ENCODE peak calls at places on chromosome 14, in seven cellular contexts. X is mesendoderm; I is left ventricle myocardium inferior; D is breast epithelium; O is brain microvascular endothelial cell; C is CD8-positive, alpha-beta memory T cell; P is ovary. T is an unnamed sample.

GRCh38 chr14:56953884-56954283 is 143.6 kb upstream of the OTX2 start:
- DNase-seq in X (peak; percentile 48), C (no peak), O (no peak), P (no peak), D (no peak), I (no peak), T (no peak)

GRCh38 chr14:61438036-61438435 is 116.7 kb downstream of the PRKCH start:
- DNase-seq in I (no peak), C (no peak), X (peak; percentile 25), P (no peak), O (no peak), D (no peak), T (no peak)

GRCh38 chr14:32611752-32612151 is 282.7 kb downstream of the AKAP6 start:
- DNase-seq in D (no peak), X (no peak), C (no peak), I (no peak), P (no peak), O (no peak), T (no peak)

GRCh38 chr14:20427231-20428009 is 8.5 kb downstream of the KLHL33 start:
- DNase-seq in I (no peak), O (peak; percentile 40), C (no peak), X (peak; percentile 69), D (no peak), P (no peak), T (no peak)

GRCh38 chr14:95518045-95518751 is 1.7 kb upstream of the SYNE3 start:
- DNase-seq in C (no peak), I (no peak), X (no peak), D (no peak), O (peak; percentile 68), P (no peak), T (no peak)

GRCh38 chr14:53278602-53279506 is 125.7 kb upstream of the DDHD1 start:
- DNase-seq in C (no peak), D (no peak), O (peak; percentile 65), I (no peak), X (peak; percentile 62), P (no peak), T (no peak)

GRCh38 chr14:65940056-65940735 is 527.7 kb downstream of the FUT8 start:
- DNase-seq in C (no peak), X (peak; percentile 55), D (no peak), I (no peak), P (no peak), O (no peak), T (no peak)

GRCh38 chr14:71193663-71194062 is 286.4 kb downstream of the PCNX1 start:
- DNase-seq in D (no peak), C (no peak), X (peak; percentile 60), P (no peak), O (no peak), I (no peak), T (no peak)

GRCh38 chr14:91214306-91214705 is 30.2 kb downstream of the GPR68 start:
- DNase-seq in O (no peak), D (no peak), P (no peak), X (no peak), I (no peak), C (no peak), T (no peak)

GRCh38 chr14:68444449-68445168 is 348.3 kb downstream of the ZFP36L1 start:
- DNase-seq in C (no peak), X (no peak), I (peak; percentile 45), D (peak; percentile 57), O (no peak), P (peak; percentile 51), T (no peak)

GRCh38 chr14:33967138-33967537 is 16.3 kb upstream of the EGLN3 start:
- DNase-seq in O (peak; percentile 9), I (no peak), D (no peak), C (no peak), P (no peak), X (peak; percentile 81), T (no peak)

GRCh38 chr14:99637624-99638023 is 7.3 kb upstream of the HHIPL1 start:
- DNase-seq in C (no peak), I (no peak), D (no peak), O (no peak), X (no peak), P (no peak), T (no peak)

DNA sequence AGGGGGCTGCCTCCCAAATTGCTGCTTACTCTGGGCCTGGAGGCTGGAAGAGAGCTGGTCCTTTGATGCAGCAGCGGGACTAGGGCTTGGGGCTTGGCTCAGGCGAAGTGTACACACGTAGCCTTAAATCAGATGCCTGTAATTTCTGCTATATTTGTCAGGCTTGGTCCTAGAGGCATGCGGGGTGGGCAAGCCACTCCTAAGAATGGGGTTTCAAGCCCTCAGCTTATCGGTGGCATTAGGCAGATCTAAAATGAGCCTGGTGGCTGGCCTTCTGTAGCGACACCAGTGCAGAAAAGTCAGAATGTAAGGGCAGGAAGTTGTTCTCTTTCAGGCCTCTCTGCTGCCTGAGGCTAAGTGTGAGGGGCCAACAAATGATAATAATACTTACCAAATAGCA is 927 bp upstream of the SLC8A3 start:
- DNase-seq in D (no peak), O (no peak), I (no peak), C (no peak), X (no peak), P (no peak), T (no peak)
- H3K27me3 ChIP-seq in D (peaks cover 5% of the 10 kb centered on the region), O (peaks cover 5% of the 10 kb centered on the region), I (peaks cover 96% of the 10 kb centered on the region), C (peaks cover 12% of the 10 kb centered on the region), X (peaks cover 2% of the 10 kb centered on the region), P (no peaks in the 10 kb centered on the region), T (no peaks in the 10 kb centered on the region)

DNA sequence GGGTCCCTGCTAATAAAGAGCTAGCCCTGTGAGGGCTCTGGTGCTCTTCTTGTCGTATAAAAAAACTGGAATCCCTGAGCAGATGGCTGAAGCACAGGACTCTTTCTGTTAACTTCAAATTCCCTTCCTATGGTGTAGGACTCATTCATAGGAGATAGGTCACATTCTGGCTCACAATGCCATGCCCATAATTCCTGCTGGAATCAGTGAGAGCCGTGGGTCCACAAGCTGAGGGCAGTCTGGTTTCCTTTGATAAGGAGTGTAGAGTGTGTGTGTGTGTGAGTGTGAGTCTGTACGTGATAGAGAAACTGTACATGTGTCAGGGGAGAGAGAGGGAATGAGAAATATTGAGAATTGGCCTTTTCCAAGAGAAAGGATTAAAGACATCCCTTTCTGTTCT is 78.7 kb downstream of the TMX1 start:
- DNase-seq in D (no peak), O (no peak), C (no peak), P (no peak), I (no peak), X (no peak), T (no peak)
- H3K27ac ChIP-seq in D (peak overlapping the region; percentile 71), O (no peak overlapping the region), C (no peak overlapping the region), P (no peak overlapping the region), I (peak overlapping the region; percentile 68), X (no peak overlapping the region), T (peak overlapping the region; percentile 63)

GRCh38 chr14:105480807-105481801 is 5.6 kb upstream of the CRIP1 start:
- DNase-seq in C (peak; percentile 83), I (peak; percentile 90), X (peak; percentile 95), D (peak; percentile 93), O (peak; percentile 86), P (peak; percentile 92), T (peak; percentile 97)
- H3K4me3 ChIP-seq in C (peak overlapping the region; percentile 80), I (peak overlapping the region; percentile 60), X (no peak overlapping the region), D (peak overlapping the region; percentile 41), O (peak overlapping the region; percentile 53), P (peak overlapping the region; percentile 38), T (peak overlapping the region; percentile 58)

GRCh38 chr14:100835278-100836052 is 9.5 kb downstream of the MEG3 start:
- DNase-seq in X (no peak), C (no peak), O (no peak), D (no peak), P (no peak), I (no peak), T (no peak)
- H3K27me3 ChIP-seq in X (no peaks in the 10 kb centered on the region), C (no peaks in the 10 kb centered on the region), O (no peaks in the 10 kb centered on the region), D (no peaks in the 10 kb centered on the region), P (no peaks in the 10 kb centered on the region), I (peaks cover 96% of the 10 kb centered on the region), T (no peaks in the 10 kb centered on the region)

GRCh38 chr14:75518625-75519024 is 3.6 kb upstream of the BATF start:
- DNase-seq in O (no peak), P (no peak), I (no peak), D (no peak), C (no peak), X (peak; percentile 80), T (no peak)
- H3K27ac ChIP-seq in O (no peak overlapping the region), P (no peak overlapping the region), I (no peak overlapping the region), D (no peak overlapping the region), C (no peak overlapping the region), X (no peak overlapping the region), T (no peak overlapping the region)

GRCh38 chr14:31418440-31418839 is 1.9 kb downstream of the HEATR5A start:
- DNase-seq in P (no peak), D (no peak), X (no peak), I (no peak), C (no peak), O (no peak), T (no peak)

GRCh38 chr14:31420319-31421081 is at the start of gene HEATR5A:
- DNase-seq in X (peak; percentile 96), C (peak; percentile 91), P (peak; percentile 96), O (peak; percentile 91), D (peak; percentile 95), I (peak; percentile 97), T (peak; percentile 71)

GRCh38 chr14:31420013-31420318 is 384 bp downstream of the HEATR5A start:
- DNase-seq in C (peak; percentile 1), I (peak; percentile 63), O (no peak), P (peak; percentile 62), X (no peak), D (peak; percentile 56), T (no peak)

GRCh38 chr14:31419179-31420012 is 954 bp downstream of the HEATR5A start:
- DNase-seq in D (no peak), X (peak; percentile 72), I (no peak), O (peak; percentile 18), C (no peak), P (no peak), T (no peak)

DNA sequence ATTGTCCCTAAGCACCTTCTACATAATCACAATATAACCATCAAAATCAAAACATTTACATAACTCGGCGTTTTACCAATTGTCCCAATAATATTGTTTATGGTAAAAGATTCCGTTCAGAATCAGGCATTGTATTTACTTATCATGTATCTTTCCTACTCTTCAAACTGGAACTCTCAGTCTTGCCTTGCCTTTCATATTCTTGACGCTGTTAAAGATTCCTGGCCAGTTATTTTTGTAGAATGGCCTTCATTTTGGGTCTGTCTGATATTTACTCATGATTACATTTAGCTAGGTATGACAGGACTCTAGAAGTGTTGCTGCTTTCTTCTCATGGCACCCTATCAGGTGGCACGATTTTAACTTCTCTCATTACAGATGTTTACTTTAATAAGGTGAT is 850 bp upstream of the HEATR5A start:
- DNase-seq in P (no peak), O (no peak), I (no peak), C (no peak), D (no peak), X (no peak), T (no peak)
- H3K4me3 ChIP-seq in P (no peak overlapping the region), O (no peak overlapping the region), I (peak overlapping the region; percentile 97), C (no peak overlapping the region), D (no peak overlapping the region), X (no peak overlapping the region), T (peak overlapping the region; percentile 97)

GRCh38 chr14:73785336-73785833 is 66.2 kb upstream of the PTGR2 start:
- DNase-seq in C (no peak), O (peak; percentile 64), D (no peak), X (peak; percentile 90), P (no peak), I (no peak), T (no peak)
- H3K27me3 ChIP-seq in C (no peaks in the 10 kb centered on the region), O (no peaks in the 10 kb centered on the region), D (no peaks in the 10 kb centered on the region), X (no peaks in the 10 kb centered on the region), P (no peaks in the 10 kb centered on the region), I (no peaks in the 10 kb centered on the region), T (no peaks in the 10 kb centered on the region)

GRCh38 chr14:29919845-29920244 is 7.8 kb downstream of the PRKD1 start:
- DNase-seq in X (no peak), P (no peak), O (no peak), D (no peak), I (no peak), C (no peak), T (no peak)
- H3K27ac ChIP-seq in X (no peak overlapping the region), P (no peak overlapping the region), O (no peak overlapping the region), D (no peak overlapping the region), I (no peak overlapping the region), C (no peak overlapping the region), T (no peak overlapping the region)